ENCODE peak calls at places on chromosomes 13 and 19, in four cellular contexts. R is BJ, N is Peyer's patch, Q is thoracic aorta. P is an unnamed sample.

GRCh38 chr13:45847554-45848224 is 3.9 kb downstream of the SIAH3 start:
- DNase-seq in Q (no peak), R (no peak), N (peak; percentile 28), P (no peak)

GRCh38 chr13:104641309-104641708 is 1575.1 kb upstream of the SLC10A2 start:
- DNase-seq in Q (no peak), N (no peak), R (no peak), P (no peak)

GRCh38 chr13:31174018-31174417 is 12.3 kb upstream of the HSPH1 start:
- DNase-seq in Q (no peak), N (no peak), R (no peak), P (no peak)

GRCh38 chr13:52127378-52127777 is 1.5 kb downstream of the NEK5 start:
- DNase-seq in Q (no peak), R (no peak), N (no peak), P (no peak)

GRCh38 chr13:93745884-93746283 is 519.3 kb downstream of the GPC6 start:
- DNase-seq in R (no peak), N (no peak), Q (no peak), P (no peak)

GRCh38 chr13:53075356-53076041 is 46.9 kb downstream of the OLFM4 start:
- DNase-seq in R (no peak), N (no peak), Q (no peak), P (no peak)

GRCh38 chr13:77994166-77994565 is 75.5 kb upstream of the EDNRB start:
- DNase-seq in Q (no peak), N (no peak), R (no peak), P (no peak)

GRCh38 chr13:48624858-48625257 is 28.9 kb upstream of the CYSLTR2 start:
- DNase-seq in R (no peak), N (no peak), Q (no peak), P (no peak)

GRCh38 chr19:2761309-2761677 is 21.5 kb upstream of the SLC39A3 start:
- DNase-seq in Q (no peak), R (no peak), N (no peak), P (peak; percentile 58)
- H3K36me3 ChIP-seq in Q (peaks cover 58% of the 10 kb centered on the region), R (peaks cover 35% of the 10 kb centered on the region), N (peaks cover 93% of the 10 kb centered on the region), P (peaks cover 19% of the 10 kb centered on the region)

GRCh38 chr19:13824703-13825102 is 29.5 kb downstream of the ZSWIM4 start:
- DNase-seq in N (no peak), R (no peak), Q (no peak), P (no peak)
- H3K4me3 ChIP-seq in N (no peak overlapping the region), R (no peak overlapping the region), Q (no peak overlapping the region), P (no peak overlapping the region)

GRCh38 chr19:58548859-58549663 is 5.2 kb downstream of the TRIM28 start:
- DNase-seq in N (no peak), R (no peak), Q (no peak), P (no peak)
- H3K36me3 ChIP-seq in N (peaks cover 62% of the 10 kb centered on the region), R (peaks cover 54% of the 10 kb centered on the region), Q (peaks cover 57% of the 10 kb centered on the region), P (peaks cover 69% of the 10 kb centered on the region)

GRCh38 chr19:11456659-11457058 is 21.2 kb downstream of the PRKCSH start:
- DNase-seq in N (no peak), R (no peak), Q (no peak), P (no peak)

GRCh38 chr19:11451942-11452813 is 16.7 kb downstream of the PRKCSH start:
- DNase-seq in R (no peak), Q (no peak), N (no peak), P (peak; percentile 86)

GRCh38 chr19:11451327-11451941 is 16.0 kb downstream of the PRKCSH start:
- DNase-seq in Q (no peak), N (no peak), R (no peak), P (peak; percentile 91)

GRCh38 chr19:11452814-11453335 is 17.4 kb downstream of the PRKCSH start:
- DNase-seq in Q (no peak), N (no peak), R (no peak), P (peak; percentile 76)

DNA sequence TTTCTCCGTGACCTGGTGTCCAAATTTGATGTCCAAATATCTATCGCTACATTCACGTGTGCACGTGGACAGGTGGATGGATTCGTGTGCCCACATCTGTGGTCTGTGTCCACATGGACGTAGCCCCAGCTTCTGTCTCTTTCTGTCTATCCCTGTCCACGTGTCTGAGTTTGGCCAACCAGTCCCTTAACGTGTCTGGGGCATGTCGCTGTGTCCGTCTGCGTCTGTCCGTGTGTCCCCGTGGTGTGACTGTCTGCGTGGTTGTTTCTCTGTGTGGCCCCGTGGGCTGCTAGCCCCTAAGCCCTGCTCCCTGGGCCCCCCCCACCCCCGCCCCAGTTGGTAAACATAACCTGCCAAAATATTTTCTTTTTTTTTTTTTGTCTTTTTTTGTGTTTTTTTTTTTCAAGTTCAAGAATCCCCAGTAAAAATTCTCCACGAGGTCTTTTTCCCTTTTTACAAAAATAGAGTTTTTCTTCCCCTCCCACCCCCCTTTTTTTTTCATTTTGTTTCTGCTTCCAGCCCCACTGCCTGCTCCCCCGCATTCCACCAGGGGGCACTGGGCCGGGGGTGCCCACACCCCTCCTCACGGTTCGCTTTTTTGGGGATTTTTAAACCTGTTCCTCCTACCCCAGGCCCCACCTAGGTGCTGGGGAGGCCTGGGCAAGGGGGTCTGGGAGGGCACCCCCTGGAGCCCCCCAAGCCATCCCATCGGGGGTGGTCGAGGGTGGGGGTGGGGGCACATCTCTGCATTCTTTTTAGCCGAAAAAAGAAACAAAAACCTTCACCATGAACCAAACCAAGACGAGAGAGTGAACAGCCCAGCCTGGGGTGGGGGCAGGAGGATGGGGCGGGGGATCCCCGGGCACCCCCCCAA is 18.3 kb downstream of the PRKCSH start:
- DNase-seq in N (no peak), R (no peak), Q (no peak), P (peak; percentile 96)
- H3K4me3 ChIP-seq in N (no peak overlapping the region), R (no peak overlapping the region), Q (no peak overlapping the region), P (no peak overlapping the region)

P was measured in H7.